ENCODE peak calls at places on chromosomes 7 and 10, in eight cellular contexts. One of them, this sample, is unnamed.

GRCh38 chr10:78981257-78981969 is 87.4 kb upstream of the ZMIZ1 start:
- DNase-seq in neuronal stem cell: no peak
- DNase-seq in CD8-positive, alpha-beta T cell: no peak
- DNase-seq in left ventricle myocardium inferior: no peak
- DNase-seq in right atrium auricular region: no peak
- DNase-seq in heart left ventricle: no peak
- DNase-seq in neural progenitor cell: no peak
- DNase-seq in H9: no peak
- DNase-seq in this sample: no peak

GRCh38 chr10:67785098-67785497 is 52.9 kb downstream of the DNAJC12 start:
- DNase-seq in neuronal stem cell: no peak
- DNase-seq in CD8-positive, alpha-beta T cell: no peak
- DNase-seq in left ventricle myocardium inferior: no peak
- DNase-seq in right atrium auricular region: no peak
- DNase-seq in heart left ventricle: no peak
- DNase-seq in neural progenitor cell: no peak
- DNase-seq in H9: no peak
- DNase-seq in this sample: no peak

GRCh38 chr10:116113721-116114501 is 159.1 kb downstream of the GFRA1 start:
- DNase-seq in neuronal stem cell: no peak
- DNase-seq in CD8-positive, alpha-beta T cell: no peak
- DNase-seq in left ventricle myocardium inferior: no peak
- DNase-seq in right atrium auricular region: no peak
- DNase-seq in heart left ventricle: no peak
- DNase-seq in neural progenitor cell: no peak
- DNase-seq in H9: peak; percentile 15
- DNase-seq in this sample: no peak

GRCh38 chr10:17216217-17216900 is 11.7 kb upstream of the VIM start:
- DNase-seq in neuronal stem cell: no peak
- DNase-seq in CD8-positive, alpha-beta T cell: no peak
- DNase-seq in left ventricle myocardium inferior: no peak
- DNase-seq in right atrium auricular region: no peak
- DNase-seq in heart left ventricle: no peak
- DNase-seq in neural progenitor cell: no peak
- DNase-seq in H9: peak; percentile 52
- DNase-seq in this sample: peak; percentile 49

GRCh38 chr7:25625316-25625715 is 397.0 kb upstream of the NPVF start:
- DNase-seq in neuronal stem cell: no peak
- DNase-seq in CD8-positive, alpha-beta T cell: no peak
- DNase-seq in left ventricle myocardium inferior: no peak
- DNase-seq in right atrium auricular region: no peak
- DNase-seq in heart left ventricle: no peak
- DNase-seq in neural progenitor cell: no peak
- DNase-seq in H9: no peak
- DNase-seq in this sample: no peak

GRCh38 chr10:80498833-80499671 is 38.6 kb upstream of the SH2D4B start:
- DNase-seq in neuronal stem cell: no peak
- DNase-seq in CD8-positive, alpha-beta T cell: peak; percentile 35
- DNase-seq in left ventricle myocardium inferior: peak; percentile 91
- DNase-seq in right atrium auricular region: peak; percentile 97
- DNase-seq in heart left ventricle: peak; percentile 83
- DNase-seq in neural progenitor cell: no peak
- DNase-seq in H9: peak; percentile 51
- DNase-seq in this sample: peak; percentile 94

GRCh38 chr10:31318382-31318853 is 598 bp upstream of the ZEB1 start:
- DNase-seq in neuronal stem cell: no peak
- DNase-seq in CD8-positive, alpha-beta T cell: peak; percentile 59
- DNase-seq in left ventricle myocardium inferior: peak; percentile 51
- DNase-seq in right atrium auricular region: peak; percentile 79
- DNase-seq in heart left ventricle: peak; percentile 71
- DNase-seq in neural progenitor cell: peak; percentile 35
- DNase-seq in H9: peak; percentile 44
- DNase-seq in this sample: no peak

GRCh38 chr7:108167460-108167859 is 37.3 kb upstream of the LAMB4 start:
- DNase-seq in neuronal stem cell: no peak
- DNase-seq in CD8-positive, alpha-beta T cell: no peak
- DNase-seq in left ventricle myocardium inferior: no peak
- DNase-seq in right atrium auricular region: no peak
- DNase-seq in heart left ventricle: no peak
- DNase-seq in neural progenitor cell: no peak
- DNase-seq in H9: no peak
- DNase-seq in this sample: no peak

GRCh38 chr7:101299511-101300464 is 21.8 kb downstream of the IFT22 start:
- DNase-seq in neuronal stem cell: no peak
- DNase-seq in CD8-positive, alpha-beta T cell: no peak
- DNase-seq in left ventricle myocardium inferior: no peak
- DNase-seq in right atrium auricular region: no peak
- DNase-seq in heart left ventricle: no peak
- DNase-seq in neural progenitor cell: peak; percentile 62
- DNase-seq in H9: peak; percentile 61
- DNase-seq in this sample: no peak

GRCh38 chr7:135368416-135369186 is 135.0 kb downstream of the STRA8 start:
- DNase-seq in neuronal stem cell: no peak
- DNase-seq in CD8-positive, alpha-beta T cell: no peak
- DNase-seq in left ventricle myocardium inferior: no peak
- DNase-seq in right atrium auricular region: no peak
- DNase-seq in heart left ventricle: no peak
- DNase-seq in neural progenitor cell: no peak
- DNase-seq in H9: no peak
- DNase-seq in this sample: no peak

GRCh38 chr10:34626158-34626557 is 188.9 kb downstream of the PARD3 start:
- DNase-seq in neuronal stem cell: no peak
- DNase-seq in CD8-positive, alpha-beta T cell: no peak
- DNase-seq in left ventricle myocardium inferior: no peak
- DNase-seq in right atrium auricular region: no peak
- DNase-seq in heart left ventricle: no peak
- DNase-seq in neural progenitor cell: no peak
- DNase-seq in H9: no peak
- DNase-seq in this sample: no peak

GRCh38 chr10:126240483-126240882 is 147.8 kb downstream of the ADAM12 start:
- DNase-seq in neuronal stem cell: no peak
- DNase-seq in CD8-positive, alpha-beta T cell: no peak
- DNase-seq in left ventricle myocardium inferior: no peak
- DNase-seq in right atrium auricular region: peak; percentile 50
- DNase-seq in heart left ventricle: no peak
- DNase-seq in neural progenitor cell: peak; percentile 37
- DNase-seq in H9: no peak
- DNase-seq in this sample: no peak

GRCh38 chr10:118584181-118584954 is 11.1 kb downstream of the PRLHR start:
- DNase-seq in neuronal stem cell: no peak
- DNase-seq in CD8-positive, alpha-beta T cell: no peak
- DNase-seq in left ventricle myocardium inferior: no peak
- DNase-seq in right atrium auricular region: no peak
- DNase-seq in heart left ventricle: no peak
- DNase-seq in neural progenitor cell: no peak
- DNase-seq in H9: no peak
- DNase-seq in this sample: no peak

GRCh38 chr10:87635498-87636312 is 24.0 kb upstream of the PAPSS2 start:
- DNase-seq in neuronal stem cell: no peak
- DNase-seq in CD8-positive, alpha-beta T cell: no peak
- DNase-seq in left ventricle myocardium inferior: no peak
- DNase-seq in right atrium auricular region: no peak
- DNase-seq in heart left ventricle: no peak
- DNase-seq in neural progenitor cell: no peak
- DNase-seq in H9: no peak
- DNase-seq in this sample: no peak

GRCh38 chr7:96691692-96692091 is 18.0 kb downstream of the SEM1 start:
- DNase-seq in neuronal stem cell: no peak
- DNase-seq in CD8-positive, alpha-beta T cell: no peak
- DNase-seq in left ventricle myocardium inferior: no peak
- DNase-seq in right atrium auricular region: no peak
- DNase-seq in heart left ventricle: no peak
- DNase-seq in neural progenitor cell: no peak
- DNase-seq in H9: no peak
- DNase-seq in this sample: no peak

GRCh38 chr7:76054129-76055120 is 6.5 kb downstream of the MDH2 start:
- DNase-seq in neuronal stem cell: no peak
- DNase-seq in CD8-positive, alpha-beta T cell: no peak
- DNase-seq in left ventricle myocardium inferior: no peak
- DNase-seq in right atrium auricular region: no peak
- DNase-seq in heart left ventricle: no peak
- DNase-seq in neural progenitor cell: peak; percentile 36
- DNase-seq in H9: no peak
- DNase-seq in this sample: no peak

GRCh38 chr7:23158546-23158945 is 23.3 kb upstream of the NUP42 start:
- DNase-seq in neuronal stem cell: no peak
- DNase-seq in CD8-positive, alpha-beta T cell: no peak
- DNase-seq in left ventricle myocardium inferior: no peak
- DNase-seq in right atrium auricular region: no peak
- DNase-seq in heart left ventricle: no peak
- DNase-seq in neural progenitor cell: no peak
- DNase-seq in H9: no peak
- DNase-seq in this sample: no peak

GRCh38 chr7:149495785-149496641 is 1.6 kb downstream of the ZNF746 start:
- DNase-seq in neuronal stem cell: no peak
- DNase-seq in CD8-positive, alpha-beta T cell: no peak
- DNase-seq in left ventricle myocardium inferior: peak; percentile 79
- DNase-seq in right atrium auricular region: peak; percentile 92
- DNase-seq in heart left ventricle: peak; percentile 71
- DNase-seq in neural progenitor cell: no peak
- DNase-seq in H9: no peak
- DNase-seq in this sample: peak; percentile 71

GRCh38 chr7:98058186-98058585 is 48.5 kb upstream of the LMTK2 start:
- DNase-seq in neuronal stem cell: no peak
- DNase-seq in CD8-positive, alpha-beta T cell: no peak
- DNase-seq in left ventricle myocardium inferior: no peak
- DNase-seq in right atrium auricular region: no peak
- DNase-seq in heart left ventricle: no peak
- DNase-seq in neural progenitor cell: no peak
- DNase-seq in H9: no peak
- DNase-seq in this sample: no peak

GRCh38 chr10:99365761-99366160 is 36.6 kb downstream of the CNNM1 start:
- DNase-seq in neuronal stem cell: no peak
- DNase-seq in CD8-positive, alpha-beta T cell: no peak
- DNase-seq in left ventricle myocardium inferior: no peak
- DNase-seq in right atrium auricular region: no peak
- DNase-seq in heart left ventricle: no peak
- DNase-seq in neural progenitor cell: no peak
- DNase-seq in H9: no peak
- DNase-seq in this sample: no peak
- H3K4me1 ChIP-seq in neuronal stem cell: no peaks in the 10 kb centered on the region
- H3K4me1 ChIP-seq in CD8-positive, alpha-beta T cell: no peaks in the 10 kb centered on the region
- H3K4me1 ChIP-seq in left ventricle myocardium inferior: no peaks in the 10 kb centered on the region
- H3K4me1 ChIP-seq in right atrium auricular region: no peaks in the 10 kb centered on the region
- H3K4me1 ChIP-seq in heart left ventricle: no peaks in the 10 kb centered on the region
- H3K4me1 ChIP-seq in neural progenitor cell: no peaks in the 10 kb centered on the region
- H3K4me1 ChIP-seq in H9: no peaks in the 10 kb centered on the region
- H3K4me1 ChIP-seq in this sample: no peaks in the 10 kb centered on the region

DNA sequence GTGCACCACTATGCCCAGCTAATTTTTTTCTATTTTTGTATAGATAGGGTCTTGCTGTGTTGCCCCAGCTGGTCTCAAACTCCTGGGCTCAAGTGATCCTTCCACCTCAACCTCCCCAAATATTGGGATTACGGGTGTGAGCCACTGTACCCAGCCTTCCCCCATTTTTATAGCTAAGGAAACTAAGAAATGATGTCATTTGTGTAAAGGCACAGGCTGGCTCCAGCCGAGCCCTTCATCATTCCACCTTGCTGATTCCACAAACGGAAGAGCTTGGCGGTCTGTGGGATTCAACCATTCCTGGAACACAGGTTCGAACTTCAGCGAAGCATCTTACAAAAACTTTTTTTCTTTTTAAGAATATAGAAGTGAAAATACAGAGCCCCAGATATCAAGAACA is 14.4 kb downstream of the SMURF1 start:
- DNase-seq in neuronal stem cell: no peak
- DNase-seq in CD8-positive, alpha-beta T cell: no peak
- DNase-seq in left ventricle myocardium inferior: no peak
- DNase-seq in right atrium auricular region: no peak
- DNase-seq in heart left ventricle: no peak
- DNase-seq in neural progenitor cell: no peak
- DNase-seq in H9: no peak
- DNase-seq in this sample: no peak
- H3K4me1 ChIP-seq in neuronal stem cell: no peaks in the 10 kb centered on the region
- H3K4me1 ChIP-seq in CD8-positive, alpha-beta T cell: no peaks in the 10 kb centered on the region
- H3K4me1 ChIP-seq in left ventricle myocardium inferior: peaks cover 70% of the 10 kb centered on the region
- H3K4me1 ChIP-seq in right atrium auricular region: no peaks in the 10 kb centered on the region
- H3K4me1 ChIP-seq in heart left ventricle: peaks cover 55% of the 10 kb centered on the region
- H3K4me1 ChIP-seq in neural progenitor cell: peaks cover 10% of the 10 kb centered on the region
- H3K4me1 ChIP-seq in H9: peaks cover 4% of the 10 kb centered on the region
- H3K4me1 ChIP-seq in this sample: peaks cover 76% of the 10 kb centered on the region

GRCh38 chr7:55131421-55131929 is 112.7 kb downstream of the EGFR start:
- DNase-seq in neuronal stem cell: peak; percentile 27
- DNase-seq in CD8-positive, alpha-beta T cell: no peak
- DNase-seq in left ventricle myocardium inferior: no peak
- DNase-seq in right atrium auricular region: no peak
- DNase-seq in heart left ventricle: no peak
- DNase-seq in neural progenitor cell: peak; percentile 14
- DNase-seq in H9: no peak
- DNase-seq in this sample: no peak
- H3K4me1 ChIP-seq in neuronal stem cell: peaks cover 46% of the 10 kb centered on the region
- H3K4me1 ChIP-seq in CD8-positive, alpha-beta T cell: no peaks in the 10 kb centered on the region
- H3K4me1 ChIP-seq in left ventricle myocardium inferior: peaks cover 83% of the 10 kb centered on the region
- H3K4me1 ChIP-seq in right atrium auricular region: no peaks in the 10 kb centered on the region
- H3K4me1 ChIP-seq in heart left ventricle: peaks cover 71% of the 10 kb centered on the region
- H3K4me1 ChIP-seq in neural progenitor cell: peaks cover 17% of the 10 kb centered on the region
- H3K4me1 ChIP-seq in H9: no peaks in the 10 kb centered on the region
- H3K4me1 ChIP-seq in this sample: peaks cover 84% of the 10 kb centered on the region

DNA sequence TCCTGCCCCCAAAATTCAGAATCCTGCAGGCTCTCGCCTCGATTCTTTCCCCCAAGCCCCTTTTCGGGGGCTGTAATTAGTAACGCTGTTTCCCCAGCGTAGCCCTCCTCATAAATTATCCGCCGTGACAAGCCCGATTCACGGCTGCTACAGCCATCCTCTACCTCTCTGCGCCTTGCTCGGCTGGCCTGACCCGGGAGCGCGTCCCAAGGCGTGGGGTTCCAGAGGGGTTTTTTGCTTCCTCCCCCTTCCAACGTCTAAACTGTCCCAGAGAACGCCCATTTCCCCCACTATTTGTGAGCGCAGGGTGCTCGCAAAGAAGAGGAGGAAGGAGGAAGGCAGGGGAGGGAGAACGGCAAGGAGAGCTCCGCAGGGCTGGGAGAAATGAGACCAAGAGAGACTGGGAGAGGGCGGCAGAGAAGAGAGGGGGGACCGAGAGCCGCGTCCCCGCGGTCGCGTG is 889 bp downstream of the HOXA5 start:
- DNase-seq in neuronal stem cell: no peak
- DNase-seq in CD8-positive, alpha-beta T cell: no peak
- DNase-seq in left ventricle myocardium inferior: no peak
- DNase-seq in right atrium auricular region: no peak
- DNase-seq in heart left ventricle: no peak
- DNase-seq in neural progenitor cell: no peak
- DNase-seq in H9: no peak
- DNase-seq in this sample: no peak
- H3K4me1 ChIP-seq in neuronal stem cell: no peaks in the 10 kb centered on the region
- H3K4me1 ChIP-seq in CD8-positive, alpha-beta T cell: peaks cover 4% of the 10 kb centered on the region
- H3K4me1 ChIP-seq in left ventricle myocardium inferior: peaks cover 43% of the 10 kb centered on the region
- H3K4me1 ChIP-seq in right atrium auricular region: no peaks in the 10 kb centered on the region
- H3K4me1 ChIP-seq in heart left ventricle: peaks cover 2% of the 10 kb centered on the region
- H3K4me1 ChIP-seq in neural progenitor cell: peaks cover 10% of the 10 kb centered on the region
- H3K4me1 ChIP-seq in H9: no peaks in the 10 kb centered on the region
- H3K4me1 ChIP-seq in this sample: peaks cover 15% of the 10 kb centered on the region

GRCh38 chr7:116535416-116535815 is 10.6 kb downstream of the CAV1 start:
- DNase-seq in neuronal stem cell: no peak
- DNase-seq in CD8-positive, alpha-beta T cell: no peak
- DNase-seq in left ventricle myocardium inferior: no peak
- DNase-seq in right atrium auricular region: no peak
- DNase-seq in heart left ventricle: no peak
- DNase-seq in neural progenitor cell: no peak
- DNase-seq in H9: no peak
- DNase-seq in this sample: no peak
- H3K4me1 ChIP-seq in neuronal stem cell: no peaks in the 10 kb centered on the region
- H3K4me1 ChIP-seq in CD8-positive, alpha-beta T cell: no peaks in the 10 kb centered on the region
- H3K4me1 ChIP-seq in left ventricle myocardium inferior: peaks cover 97% of the 10 kb centered on the region
- H3K4me1 ChIP-seq in right atrium auricular region: no peaks in the 10 kb centered on the region
- H3K4me1 ChIP-seq in heart left ventricle: peaks cover 94% of the 10 kb centered on the region
- H3K4me1 ChIP-seq in neural progenitor cell: no peaks in the 10 kb centered on the region
- H3K4me1 ChIP-seq in H9: no peaks in the 10 kb centered on the region
- H3K4me1 ChIP-seq in this sample: peaks cover 29% of the 10 kb centered on the region

GRCh38 chr7:137934941-137935848 is 66.7 kb downstream of the CREB3L2 start:
- DNase-seq in neuronal stem cell: no peak
- DNase-seq in CD8-positive, alpha-beta T cell: no peak
- DNase-seq in left ventricle myocardium inferior: no peak
- DNase-seq in right atrium auricular region: no peak
- DNase-seq in heart left ventricle: no peak
- DNase-seq in neural progenitor cell: no peak
- DNase-seq in H9: no peak
- DNase-seq in this sample: no peak
- H3K4me1 ChIP-seq in neuronal stem cell: peaks cover 22% of the 10 kb centered on the region
- H3K4me1 ChIP-seq in CD8-positive, alpha-beta T cell: peaks cover 23% of the 10 kb centered on the region
- H3K4me1 ChIP-seq in left ventricle myocardium inferior: peaks cover 66% of the 10 kb centered on the region
- H3K4me1 ChIP-seq in right atrium auricular region: no peaks in the 10 kb centered on the region
- H3K4me1 ChIP-seq in heart left ventricle: peaks cover 66% of the 10 kb centered on the region
- H3K4me1 ChIP-seq in neural progenitor cell: peaks cover 14% of the 10 kb centered on the region
- H3K4me1 ChIP-seq in H9: peaks cover 13% of the 10 kb centered on the region
- H3K4me1 ChIP-seq in this sample: peaks cover 73% of the 10 kb centered on the region